ENCODE peak calls at places on chromosomes 16 and 17, in five cellular contexts. One of them, this sample, is unnamed.

GRCh38 chr16:57255686-57256415 is 10.8 kb downstream of the ARL2BP start:
- DNase-seq in germinal center: no peak
- DNase-seq in foreskin fibroblast: no peak
- DNase-seq in suprapubic skin: no peak
- DNase-seq in caudate nucleus: no peak
- DNase-seq in this sample: no peak

GRCh38 chr17:44004077-44004760 is at the start of gene NAGS:
- DNase-seq in suprapubic skin: no peak
- DNase-seq in germinal center: no peak
- DNase-seq in foreskin fibroblast: peak; percentile 81
- DNase-seq in caudate nucleus: no peak
- DNase-seq in this sample: no peak

GRCh38 chr16:31333686-31334649 is 21.0 kb upstream of the ITGAX start:
- DNase-seq in germinal center: no peak
- DNase-seq in suprapubic skin: no peak
- DNase-seq in foreskin fibroblast: peak; percentile 4
- DNase-seq in caudate nucleus: no peak
- DNase-seq in this sample: no peak

GRCh38 chr17:80668375-80669149 is 123.9 kb downstream of the RPTOR start:
- DNase-seq in caudate nucleus: no peak
- DNase-seq in foreskin fibroblast: no peak
- DNase-seq in suprapubic skin: no peak
- DNase-seq in germinal center: no peak
- DNase-seq in this sample: no peak

GRCh38 chr16:50826797-50827316 is 85.0 kb downstream of the CYLD start:
- DNase-seq in germinal center: no peak
- DNase-seq in caudate nucleus: no peak
- DNase-seq in suprapubic skin: no peak
- DNase-seq in foreskin fibroblast: no peak
- DNase-seq in this sample: no peak

GRCh38 chr17:71360301-71360700 is 760.5 kb upstream of the SOX9 start:
- DNase-seq in germinal center: no peak
- DNase-seq in foreskin fibroblast: no peak
- DNase-seq in suprapubic skin: no peak
- DNase-seq in caudate nucleus: no peak
- DNase-seq in this sample: no peak

GRCh38 chr16:80369559-80369958 is 171.2 kb upstream of the DYNLRB2 start:
- DNase-seq in caudate nucleus: no peak
- DNase-seq in suprapubic skin: no peak
- DNase-seq in germinal center: no peak
- DNase-seq in foreskin fibroblast: peak; percentile 51
- DNase-seq in this sample: peak; percentile 56

GRCh38 chr17:69057280-69057679 is 3.4 kb downstream of the ABCA9 start:
- DNase-seq in germinal center: no peak
- DNase-seq in suprapubic skin: no peak
- DNase-seq in caudate nucleus: no peak
- DNase-seq in foreskin fibroblast: no peak
- DNase-seq in this sample: no peak

GRCh38 chr16:30628628-30629342 is 18.6 kb upstream of the ZNF689 start:
- DNase-seq in suprapubic skin: peak; percentile 90
- DNase-seq in foreskin fibroblast: peak; percentile 52
- DNase-seq in germinal center: peak; percentile 79
- DNase-seq in caudate nucleus: peak; percentile 74
- DNase-seq in this sample: peak; percentile 73

GRCh38 chr17:40313660-40314556 is 4.9 kb downstream of the RARA start:
- DNase-seq in caudate nucleus: no peak
- DNase-seq in suprapubic skin: peak; percentile 44
- DNase-seq in foreskin fibroblast: no peak
- DNase-seq in germinal center: no peak
- DNase-seq in this sample: no peak

GRCh38 chr16:73042807-73043206 is 5.1 kb downstream of the ZFHX3 start:
- DNase-seq in caudate nucleus: no peak
- DNase-seq in foreskin fibroblast: no peak
- DNase-seq in suprapubic skin: no peak
- DNase-seq in germinal center: no peak
- DNase-seq in this sample: no peak

GRCh38 chr16:46875243-46875642 is 8.9 kb upstream of the GPT2 start:
- DNase-seq in caudate nucleus: no peak
- DNase-seq in suprapubic skin: no peak
- DNase-seq in foreskin fibroblast: no peak
- DNase-seq in germinal center: no peak
- DNase-seq in this sample: no peak

GRCh38 chr17:73801455-73802100 is 157.3 kb upstream of the SDK2 start:
- DNase-seq in foreskin fibroblast: no peak
- DNase-seq in suprapubic skin: no peak
- DNase-seq in germinal center: no peak
- DNase-seq in caudate nucleus: no peak
- DNase-seq in this sample: no peak

GRCh38 chr16:22300427-22301071 is 3.3 kb downstream of the POLR3E start:
- DNase-seq in caudate nucleus: peak; percentile 31
- DNase-seq in foreskin fibroblast: peak; percentile 63
- DNase-seq in suprapubic skin: no peak
- DNase-seq in germinal center: peak; percentile 52
- DNase-seq in this sample: peak; percentile 63

GRCh38 chr17:57281887-57282653 is 25.7 kb downstream of the MSI2 start:
- DNase-seq in caudate nucleus: no peak
- DNase-seq in suprapubic skin: no peak
- DNase-seq in germinal center: no peak
- DNase-seq in foreskin fibroblast: no peak
- DNase-seq in this sample: no peak

GRCh38 chr16:9787717-9788116 is 394.5 kb downstream of the GRIN2A start:
- DNase-seq in caudate nucleus: no peak
- DNase-seq in foreskin fibroblast: no peak
- DNase-seq in germinal center: no peak
- DNase-seq in suprapubic skin: no peak
- DNase-seq in this sample: no peak

GRCh38 chr17:73595931-73596330 is 48.3 kb downstream of the SDK2 start:
- DNase-seq in germinal center: no peak
- DNase-seq in suprapubic skin: no peak
- DNase-seq in foreskin fibroblast: no peak
- DNase-seq in caudate nucleus: no peak
- DNase-seq in this sample: no peak

GRCh38 chr16:75931970-75932369 is 205.7 kb upstream of the CPHXL start:
- DNase-seq in caudate nucleus: no peak
- DNase-seq in germinal center: no peak
- DNase-seq in foreskin fibroblast: no peak
- DNase-seq in suprapubic skin: no peak
- DNase-seq in this sample: no peak

GRCh38 chr16:67521095-67521804 is 7.4 kb upstream of the RIPOR1 start:
- DNase-seq in foreskin fibroblast: peak; percentile 89
- DNase-seq in suprapubic skin: peak; percentile 99
- DNase-seq in caudate nucleus: peak; percentile 78
- DNase-seq in germinal center: peak; percentile 89
- DNase-seq in this sample: peak; percentile 87

GRCh38 chr17:56939869-56940484 is 20.9 kb downstream of the COIL start:
- DNase-seq in suprapubic skin: no peak
- DNase-seq in caudate nucleus: no peak
- DNase-seq in foreskin fibroblast: no peak
- DNase-seq in germinal center: peak; percentile 78
- DNase-seq in this sample: no peak

GRCh38 chr16:49466881-49467280 is 93.3 kb downstream of the C16orf78 start:
- DNase-seq in suprapubic skin: peak; percentile 58
- DNase-seq in foreskin fibroblast: no peak
- DNase-seq in germinal center: no peak
- DNase-seq in caudate nucleus: no peak
- DNase-seq in this sample: no peak

GRCh38 chr16:69917739-69918138 is 33.4 kb upstream of the CLEC18A start:
- DNase-seq in suprapubic skin: no peak
- DNase-seq in germinal center: no peak
- DNase-seq in caudate nucleus: no peak
- DNase-seq in foreskin fibroblast: peak; percentile 88
- DNase-seq in this sample: no peak

GRCh38 chr17:77322534-77323412 is 182.0 kb downstream of the SEC14L1 start:
- DNase-seq in germinal center: peak; percentile 39
- DNase-seq in foreskin fibroblast: peak; percentile 99
- DNase-seq in suprapubic skin: peak; percentile 92
- DNase-seq in caudate nucleus: no peak
- DNase-seq in this sample: no peak

GRCh38 chr16:80176114-80176513 is 364.7 kb upstream of the DYNLRB2 start:
- DNase-seq in foreskin fibroblast: peak; percentile 56
- DNase-seq in suprapubic skin: no peak
- DNase-seq in germinal center: no peak
- DNase-seq in caudate nucleus: no peak
- DNase-seq in this sample: no peak

GRCh38 chr17:40480501-40481003 is 20.9 kb downstream of the TNS4 start:
- DNase-seq in caudate nucleus: no peak
- DNase-seq in foreskin fibroblast: no peak
- DNase-seq in suprapubic skin: no peak
- DNase-seq in germinal center: peak; percentile 37
- DNase-seq in this sample: no peak

GRCh38 chr16:89006036-89006752 is 29.2 kb upstream of the CBFA2T3 start:
- DNase-seq in foreskin fibroblast: no peak
- DNase-seq in germinal center: no peak
- DNase-seq in caudate nucleus: no peak
- DNase-seq in suprapubic skin: peak; percentile 77
- DNase-seq in this sample: no peak

GRCh38 chr16:85144026-85144915 is 32.0 kb upstream of the CIBAR2 start:
- DNase-seq in foreskin fibroblast: no peak
- DNase-seq in germinal center: no peak
- DNase-seq in suprapubic skin: no peak
- DNase-seq in caudate nucleus: no peak
- DNase-seq in this sample: no peak

GRCh38 chr17:7997186-7997585 is 5.2 kb upstream of the GUCY2D start:
- DNase-seq in germinal center: no peak
- DNase-seq in suprapubic skin: no peak
- DNase-seq in caudate nucleus: no peak
- DNase-seq in foreskin fibroblast: no peak
- DNase-seq in this sample: no peak

GRCh38 chr16:66667944-66668343 is 28.6 kb downstream of the CMTM4 start:
- DNase-seq in caudate nucleus: no peak
- DNase-seq in foreskin fibroblast: no peak
- DNase-seq in suprapubic skin: no peak
- DNase-seq in germinal center: no peak
- DNase-seq in this sample: no peak

GRCh38 chr17:16929281-16929680 is 42.6 kb downstream of the TNFRSF13B start:
- DNase-seq in caudate nucleus: no peak
- DNase-seq in foreskin fibroblast: no peak
- DNase-seq in germinal center: no peak
- DNase-seq in suprapubic skin: no peak
- DNase-seq in this sample: no peak

GRCh38 chr17:57622886-57623433 is 122.1 kb downstream of the CCDC182 start:
- DNase-seq in caudate nucleus: no peak
- DNase-seq in suprapubic skin: no peak
- DNase-seq in germinal center: peak; percentile 64
- DNase-seq in foreskin fibroblast: peak; percentile 64
- DNase-seq in this sample: no peak

GRCh38 chr17:27572665-27573064 is 58.3 kb upstream of the LGALS9 start:
- DNase-seq in germinal center: no peak
- DNase-seq in caudate nucleus: no peak
- DNase-seq in suprapubic skin: no peak
- DNase-seq in foreskin fibroblast: peak; percentile 29
- DNase-seq in this sample: no peak

GRCh38 chr16:47726031-47726675 is 265.0 kb downstream of the PHKB start:
- DNase-seq in suprapubic skin: no peak
- DNase-seq in foreskin fibroblast: no peak
- DNase-seq in caudate nucleus: no peak
- DNase-seq in germinal center: no peak
- DNase-seq in this sample: no peak

GRCh38 chr17:62616993-62617893 is 10.2 kb upstream of the MRC2 start:
- DNase-seq in caudate nucleus: no peak
- DNase-seq in foreskin fibroblast: no peak
- DNase-seq in germinal center: no peak
- DNase-seq in suprapubic skin: no peak
- DNase-seq in this sample: no peak